ENCODE peak calls at places on chromosomes 4 and X, in four cellular contexts. K is H1, X is K562, V is HepG2. W is an unnamed sample.

GRCh38 chrX:78024349-78025108 is 55.1 kb upstream of the PGAM4 start:
- DNase-seq in X (peak; percentile 32), K (peak; percentile 45), V (peak; percentile 45), W (no peak)

GRCh38 chr4:102449751-102450352 is 51.3 kb upstream of the NFKB1 start:
- DNase-seq in K (no peak), V (peak; percentile 65), X (peak; percentile 22), W (peak; percentile 45)

GRCh38 chr4:125070869-125071268 is 243.9 kb upstream of the FAT4 start:
- DNase-seq in V (no peak), X (no peak), K (no peak), W (no peak)

GRCh38 chrX:22660756-22661155 is 339.0 kb upstream of the DDX53 start:
- DNase-seq in V (no peak), X (no peak), K (no peak), W (no peak)

GRCh38 chr4:73019462-73020047 is 50.0 kb downstream of the COX18 start:
- DNase-seq in K (no peak), V (peak; percentile 23), X (peak; percentile 24), W (no peak)

GRCh38 chr4:141469392-141469791 is 167.0 kb upstream of the IL15 start:
- DNase-seq in X (no peak), K (no peak), V (no peak), W (no peak)

GRCh38 chr4:106898621-106899230 is 137.4 kb downstream of the DKK2 start:
- DNase-seq in X (peak; percentile 39), K (peak; percentile 50), V (peak; percentile 32), W (no peak)

GRCh38 chrX:17564689-17565409 is 172.4 kb upstream of the SCML1 start:
- DNase-seq in V (no peak), X (no peak), K (no peak), W (no peak)

GRCh38 chr4:10460313-10461047 is 3.3 kb upstream of the ZNF518B start:
- DNase-seq in X (no peak), V (no peak), K (no peak), W (no peak)

GRCh38 chrX:43559643-43560042 is 96.5 kb upstream of the MAOA start:
- DNase-seq in V (peak; percentile 39), K (peak; percentile 53), X (peak; percentile 8), W (no peak)

GRCh38 chr4:135604531-135604930 is 1402.9 kb upstream of the PABPC4L start:
- DNase-seq in V (no peak), X (no peak), K (no peak), W (no peak)

GRCh38 chr4:111630705-111631104 is 514.5 kb upstream of the FAM241A start:
- DNase-seq in X (no peak), K (no peak), V (peak; percentile 7), W (no peak)
- TF ChIP-seq TAF1 in X (no peak), K (no peak), V (no peak), W (no peak)

DNA sequence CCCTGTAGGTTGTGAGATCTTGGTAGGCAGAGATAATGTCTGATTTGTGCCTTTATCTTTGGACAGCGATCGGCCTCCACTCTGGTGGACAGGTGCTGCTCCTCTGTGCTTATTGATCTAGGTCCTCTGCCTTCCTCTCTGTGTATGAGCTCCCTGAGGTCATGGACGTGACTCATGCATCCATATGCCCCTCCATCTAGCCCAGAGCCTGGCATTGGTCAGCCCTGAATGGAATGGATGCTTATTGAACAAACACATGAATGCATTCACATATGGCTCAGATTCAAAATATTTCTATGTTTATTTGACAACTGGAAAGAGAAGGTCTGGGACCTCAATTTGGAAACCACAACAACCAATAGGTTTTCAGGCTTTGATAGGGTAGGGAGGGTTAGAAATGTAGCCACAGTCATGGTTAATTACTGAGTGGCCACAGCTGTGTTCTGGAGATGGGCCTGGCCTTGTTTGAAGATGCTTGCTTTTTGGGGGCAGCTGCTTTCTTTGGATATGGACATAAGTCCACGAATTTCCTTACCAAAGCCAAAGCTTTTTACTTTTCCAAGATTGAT is 76.2 kb downstream of the SEL1L3 start:
- DNase-seq in X (no peak), K (no peak), V (no peak), W (no peak)
- TF ChIP-seq CHD2 in X (no peak), K (no peak), V (no peak), W (no peak)

DNA sequence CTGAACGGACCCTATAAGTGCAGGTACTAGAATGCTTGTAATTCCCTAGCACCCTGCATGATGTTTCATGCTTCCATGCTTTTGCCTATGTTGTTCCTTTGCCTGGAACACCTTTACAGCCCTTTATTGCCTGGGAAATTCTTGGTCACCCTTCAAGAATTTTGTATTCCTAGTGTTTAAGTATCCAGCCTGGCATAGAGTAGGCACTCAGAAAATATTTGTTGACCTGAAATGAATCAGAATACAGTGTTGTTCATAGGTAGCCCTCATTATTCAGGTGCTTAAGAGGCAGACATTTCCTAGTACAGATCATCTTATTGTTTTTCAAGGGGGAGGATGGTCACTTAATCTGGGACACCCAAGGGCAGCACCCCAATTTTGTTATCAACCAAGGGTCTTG is 75.3 kb downstream of the AKAP4 start:
- DNase-seq in V (no peak), K (no peak), X (no peak), W (no peak)
- TF ChIP-seq BRCA1 in V (no peak), K (no peak), X (no peak), W (no peak)

DNA sequence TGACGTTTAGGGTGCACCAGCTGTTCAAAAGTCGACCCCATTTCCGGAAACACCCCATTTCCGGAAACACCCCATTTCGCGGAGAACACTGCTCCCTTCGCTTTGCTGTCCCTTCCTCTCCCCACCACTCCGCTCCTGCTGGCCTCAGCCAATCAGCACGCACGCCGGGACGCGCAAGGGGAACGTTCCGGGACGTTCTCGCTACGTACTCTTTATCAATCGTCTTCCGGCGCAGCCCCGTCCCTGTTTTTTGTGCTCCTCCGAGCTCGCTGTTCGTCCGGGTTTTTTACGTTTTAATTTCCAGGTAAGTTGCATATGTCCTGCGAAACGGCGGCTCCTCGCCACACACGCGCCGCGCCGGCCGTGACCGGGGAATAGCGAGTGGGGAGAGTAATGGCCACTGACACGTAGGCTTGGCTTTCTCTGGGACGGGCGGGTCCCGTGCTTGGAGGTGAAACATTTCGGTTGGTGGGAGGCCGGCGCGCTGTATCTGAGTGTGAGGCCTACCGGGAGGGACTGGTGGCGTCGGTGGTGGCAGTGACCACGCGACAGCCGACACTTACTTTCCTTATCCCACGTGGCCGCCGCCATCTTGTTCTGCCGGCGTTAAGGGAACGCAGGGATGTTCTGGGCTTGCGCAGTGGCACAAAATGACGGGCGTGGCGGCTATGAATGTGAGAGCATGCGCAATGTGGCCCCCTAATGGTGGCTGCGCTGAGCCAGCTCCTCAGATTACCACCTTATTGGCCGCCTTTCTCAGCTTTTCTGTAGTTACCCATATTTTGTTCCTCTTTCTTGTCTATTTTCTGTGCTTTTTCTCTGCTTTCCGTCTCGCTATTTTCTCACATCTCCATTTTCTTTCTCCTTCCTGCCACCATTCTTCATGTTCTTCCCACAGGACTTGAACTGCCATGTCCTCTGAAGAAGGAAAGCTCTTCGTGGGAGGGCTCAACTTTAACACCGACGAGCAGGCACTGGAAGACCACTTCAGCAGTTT is at the start of gene RBM3:
- DNase-seq in K (peak; percentile 77), V (peak; percentile 82), X (peak; percentile 90), W (peak; percentile 83)
- TF ChIP-seq TAF1 in K (peak; percentile 86), V (peak; percentile 64), X (peak; percentile 68), W (peak; percentile 60)

DNA sequence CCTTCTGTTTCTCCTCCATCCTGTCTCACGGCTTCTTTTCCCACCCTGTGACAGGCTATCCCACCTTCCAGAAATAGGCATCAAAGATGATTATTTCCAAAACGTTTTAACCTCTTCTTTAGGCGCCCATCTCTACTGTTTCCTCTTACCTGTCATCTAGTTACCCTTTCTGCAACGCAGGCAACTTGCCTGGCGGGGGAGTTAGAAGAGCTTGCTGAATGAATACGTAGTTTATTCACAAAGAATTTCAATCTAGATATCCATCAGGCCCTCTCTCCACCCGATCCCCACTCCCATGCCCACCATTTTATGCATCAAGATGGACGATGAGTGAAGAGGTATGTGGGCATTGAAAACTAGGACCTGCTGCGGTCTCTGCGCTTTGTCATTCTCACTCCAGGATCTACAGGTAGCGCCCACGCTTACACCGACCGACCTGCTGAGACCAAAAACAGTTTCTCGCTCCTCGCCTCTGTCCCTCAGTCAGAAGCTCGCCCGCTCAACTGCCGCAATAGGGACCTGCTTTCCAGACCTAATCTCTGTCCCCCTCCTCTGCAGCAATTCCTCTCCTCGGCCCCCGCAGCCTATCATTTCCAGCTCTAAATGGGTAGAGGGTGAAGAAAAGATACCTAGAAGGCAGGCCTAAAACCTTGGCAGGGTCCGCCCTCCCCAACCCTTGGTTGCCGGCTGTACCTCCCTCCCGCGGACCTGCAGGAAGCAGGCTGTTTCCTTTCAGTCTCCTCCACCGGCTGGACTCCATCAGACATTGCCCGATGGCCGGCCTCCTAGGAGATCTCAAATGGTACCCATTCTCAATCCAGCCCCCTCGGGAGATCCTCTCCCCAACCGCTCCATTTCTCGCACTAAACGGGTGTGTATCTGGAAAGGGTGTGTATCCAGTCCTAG is 624 bp downstream of the BEX5 start:
- DNase-seq in K (peak; percentile 55), X (no peak), V (no peak), W (no peak)
- TF ChIP-seq CHD2 in K (no peak), X (no peak), V (no peak), W (no peak)

DNA sequence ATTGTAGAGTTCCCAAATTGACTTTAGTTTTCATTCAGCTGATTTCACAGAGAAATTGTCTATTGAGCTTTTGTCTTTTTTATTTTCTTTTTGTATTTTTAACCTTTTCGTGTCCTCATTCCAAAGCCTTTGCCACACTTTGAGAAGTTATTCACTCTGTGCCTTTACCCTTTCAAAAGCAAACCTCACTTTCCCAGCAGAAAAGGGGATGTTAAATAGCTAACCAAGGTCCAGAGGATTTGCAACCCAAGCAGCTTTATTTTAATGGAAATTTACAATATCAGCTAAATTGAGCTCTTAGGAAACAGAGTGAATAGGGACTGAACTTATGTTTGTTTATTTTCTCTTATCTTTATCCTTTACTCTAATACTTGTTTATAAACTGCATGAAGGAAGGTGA is 428.8 kb downstream of the PCDH7 start:
- DNase-seq in X (no peak), K (no peak), V (no peak), W (no peak)
- TF ChIP-seq BRCA1 in X (no peak), K (no peak), V (no peak), W (no peak)

DNA sequence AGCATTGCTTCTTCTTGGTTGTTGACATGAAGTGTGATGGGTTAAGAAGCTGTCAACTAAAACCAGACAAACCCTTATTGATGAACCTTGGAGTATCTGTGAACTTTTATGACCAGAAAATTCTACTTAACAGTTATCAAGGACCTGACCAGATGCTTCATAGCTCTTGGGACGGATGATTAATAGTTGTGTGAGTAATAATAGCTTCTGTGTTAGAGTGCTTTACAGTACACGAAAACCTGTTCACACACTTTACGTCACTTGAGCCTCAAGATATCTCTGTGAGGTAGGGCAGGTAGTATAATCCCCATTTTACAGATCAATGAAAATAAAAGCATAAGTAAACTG is 58.2 kb downstream of the PGRMC2 start:
- DNase-seq in X (no peak), V (no peak), K (no peak), W (no peak)
- TF ChIP-seq TAF1 in X (no peak), V (no peak), K (no peak), W (no peak)

GRCh38 chr4:1240721-1241465 is 8.0 kb downstream of the CTBP1 start:
- DNase-seq in X (no peak), K (no peak), V (no peak), W (no peak)
- TF ChIP-seq CHD2 in X (no peak), K (no peak), V (no peak), W (no peak)